ENCODE peak calls at places on chromosomes 11 and 22, in seven cellular contexts. One of them, this sample, is unnamed.

GRCh38 chr11:64858467-64859401 is 14.3 kb upstream of the CDC42BPG start:
- DNase-seq in kidney: peak; percentile 77
- DNase-seq in H1: no peak
- DNase-seq in Karpas-422: no peak
- DNase-seq in neuronal stem cell: no peak
- DNase-seq in MM.1S: no peak
- DNase-seq in HCT116: no peak
- DNase-seq in this sample: no peak

GRCh38 chr11:2177081-2177480 is 5.5 kb upstream of the TH start:
- DNase-seq in kidney: no peak
- DNase-seq in H1: no peak
- DNase-seq in HCT116: no peak
- DNase-seq in MM.1S: no peak
- DNase-seq in Karpas-422: no peak
- DNase-seq in neuronal stem cell: no peak
- DNase-seq in this sample: no peak

GRCh38 chr11:131537196-131537595 is 166.8 kb downstream of the NTM start:
- DNase-seq in Karpas-422: no peak
- DNase-seq in kidney: peak; percentile 58
- DNase-seq in HCT116: no peak
- DNase-seq in MM.1S: peak; percentile 33
- DNase-seq in H1: no peak
- DNase-seq in neuronal stem cell: no peak
- DNase-seq in this sample: no peak

GRCh38 chr22:20021196-20022181 is 579 bp downstream of the TANGO2 start:
- DNase-seq in HCT116: no peak
- DNase-seq in Karpas-422: peak; percentile 57
- DNase-seq in neuronal stem cell: no peak
- DNase-seq in H1: no peak
- DNase-seq in kidney: peak; percentile 83
- DNase-seq in MM.1S: peak; percentile 12
- DNase-seq in this sample: peak; percentile 68

GRCh38 chr11:36162282-36162825 is 126.9 kb downstream of the COMMD9 start:
- DNase-seq in H1: no peak
- DNase-seq in neuronal stem cell: no peak
- DNase-seq in HCT116: no peak
- DNase-seq in Karpas-422: peak; percentile 48
- DNase-seq in kidney: no peak
- DNase-seq in MM.1S: no peak
- DNase-seq in this sample: no peak

GRCh38 chr11:72831521-72832300 is 17.5 kb downstream of the ATG16L2 start:
- DNase-seq in MM.1S: peak; percentile 49
- DNase-seq in H1: peak; percentile 58
- DNase-seq in Karpas-422: peak; percentile 83
- DNase-seq in HCT116: peak; percentile 54
- DNase-seq in kidney: peak; percentile 91
- DNase-seq in neuronal stem cell: peak; percentile 73
- DNase-seq in this sample: peak; percentile 96

GRCh38 chr11:77345621-77346020 is 44.1 kb upstream of the GDPD4 start:
- DNase-seq in Karpas-422: no peak
- DNase-seq in MM.1S: no peak
- DNase-seq in HCT116: no peak
- DNase-seq in H1: no peak
- DNase-seq in kidney: no peak
- DNase-seq in neuronal stem cell: no peak
- DNase-seq in this sample: no peak

GRCh38 chr22:31585161-31585859 is 76.7 kb downstream of the PISD start:
- DNase-seq in H1: no peak
- DNase-seq in HCT116: no peak
- DNase-seq in Karpas-422: no peak
- DNase-seq in MM.1S: no peak
- DNase-seq in kidney: no peak
- DNase-seq in neuronal stem cell: no peak
- DNase-seq in this sample: no peak

GRCh38 chr22:39434243-39434653 is 22.6 kb upstream of the MGAT3 start:
- DNase-seq in kidney: peak; percentile 56
- DNase-seq in H1: no peak
- DNase-seq in Karpas-422: no peak
- DNase-seq in MM.1S: no peak
- DNase-seq in neuronal stem cell: no peak
- DNase-seq in HCT116: no peak
- DNase-seq in this sample: no peak

GRCh38 chr22:40010752-40011145 is 16.0 kb downstream of the FAM83F start:
- DNase-seq in H1: no peak
- DNase-seq in MM.1S: peak; percentile 15
- DNase-seq in HCT116: no peak
- DNase-seq in Karpas-422: no peak
- DNase-seq in neuronal stem cell: no peak
- DNase-seq in kidney: peak; percentile 8
- DNase-seq in this sample: no peak

GRCh38 chr11:130634981-130635473 is 186.6 kb downstream of the ADAMTS15 start:
- DNase-seq in neuronal stem cell: no peak
- DNase-seq in Karpas-422: no peak
- DNase-seq in MM.1S: no peak
- DNase-seq in HCT116: no peak
- DNase-seq in H1: no peak
- DNase-seq in kidney: no peak
- DNase-seq in this sample: peak; percentile 71

GRCh38 chr11:34940026-34940677 is 23.7 kb downstream of the PDHX start:
- DNase-seq in H1: no peak
- DNase-seq in kidney: no peak
- DNase-seq in MM.1S: no peak
- DNase-seq in HCT116: no peak
- DNase-seq in Karpas-422: peak; percentile 54
- DNase-seq in neuronal stem cell: no peak
- DNase-seq in this sample: no peak

GRCh38 chr11:75813622-75814039 is 1.4 kb upstream of the UVRAG start:
- DNase-seq in neuronal stem cell: no peak
- DNase-seq in H1: no peak
- DNase-seq in MM.1S: no peak
- DNase-seq in Karpas-422: no peak
- DNase-seq in HCT116: no peak
- DNase-seq in kidney: no peak
- DNase-seq in this sample: no peak

DNA sequence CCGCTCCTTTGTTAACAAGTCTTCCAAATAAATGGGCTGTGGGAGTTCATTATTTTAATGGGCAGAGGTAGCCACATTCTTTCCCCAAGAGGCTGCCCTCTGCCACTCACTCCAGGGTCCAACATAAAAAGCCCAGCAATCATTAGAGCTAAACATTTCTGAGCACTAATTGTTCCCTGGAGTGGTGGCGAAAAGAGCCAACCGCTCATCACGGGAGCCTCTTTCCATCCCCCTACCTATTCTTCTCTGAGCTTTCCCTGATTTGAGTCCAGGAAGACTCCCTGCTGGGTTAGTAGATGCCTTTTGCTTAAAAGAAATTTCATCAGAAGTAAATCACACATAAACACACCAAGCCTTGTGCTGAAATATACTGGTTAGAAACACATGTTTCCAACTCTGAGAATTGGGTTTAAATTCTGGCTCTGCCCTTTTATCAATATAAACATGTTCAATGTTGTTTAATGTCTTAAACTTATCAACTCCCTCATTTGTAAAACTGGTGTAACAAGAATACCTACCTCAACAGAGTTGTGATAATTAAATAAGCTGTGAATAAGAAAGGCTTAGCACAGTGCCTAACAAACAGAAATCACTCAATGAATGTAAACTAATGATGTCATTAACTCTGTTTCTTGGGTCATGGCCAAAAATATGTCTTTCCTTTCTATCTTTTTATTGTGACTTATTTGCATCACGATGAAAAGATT is at the start of gene OR5A2:
- DNase-seq in Karpas-422: no peak
- DNase-seq in MM.1S: no peak
- DNase-seq in kidney: no peak
- DNase-seq in H1: peak; percentile 34
- DNase-seq in neuronal stem cell: peak; percentile 76
- DNase-seq in HCT116: no peak
- DNase-seq in this sample: peak; percentile 74
- H3K9ac ChIP-seq in Karpas-422: no peak within 1 kb of the TSS
- H3K9ac ChIP-seq in MM.1S: no peak within 1 kb of the TSS
- H3K9ac ChIP-seq in kidney: no peak within 1 kb of the TSS
- H3K9ac ChIP-seq in H1: no peak within 1 kb of the TSS
- H3K9ac ChIP-seq in neuronal stem cell: no peak within 1 kb of the TSS
- H3K9ac ChIP-seq in HCT116: no peak within 1 kb of the TSS
- H3K9ac ChIP-seq in this sample: no peak within 1 kb of the TSS

DNA sequence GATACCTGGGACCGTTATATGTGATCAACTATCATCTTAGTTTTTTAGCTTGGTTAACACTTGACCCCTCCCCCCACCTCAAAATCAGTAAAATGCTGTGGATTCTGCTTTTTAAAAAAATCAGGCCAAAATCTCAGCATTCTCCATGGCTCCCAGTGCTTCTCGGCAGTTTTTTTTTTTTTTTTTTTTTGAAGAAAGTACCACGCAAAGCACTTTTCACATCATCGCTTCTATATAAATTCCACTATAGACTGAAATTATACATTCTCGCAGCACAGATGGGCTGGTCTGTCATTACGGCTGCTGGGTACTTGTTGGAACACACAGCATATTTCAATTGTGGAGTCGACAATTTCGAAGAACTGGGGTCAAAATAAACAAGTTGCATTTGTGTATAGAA is 67.7 kb upstream of the PPARA start:
- DNase-seq in HCT116: no peak
- DNase-seq in MM.1S: no peak
- DNase-seq in Karpas-422: no peak
- DNase-seq in H1: no peak
- DNase-seq in kidney: no peak
- DNase-seq in neuronal stem cell: no peak
- DNase-seq in this sample: no peak
- H3K4me3 ChIP-seq in HCT116: no peak overlapping the region
- H3K4me3 ChIP-seq in MM.1S: no peak overlapping the region
- H3K4me3 ChIP-seq in Karpas-422: no peak overlapping the region
- H3K4me3 ChIP-seq in H1: no peak overlapping the region
- H3K4me3 ChIP-seq in kidney: no peak overlapping the region
- H3K4me3 ChIP-seq in neuronal stem cell: no peak overlapping the region
- H3K4me3 ChIP-seq in this sample: no peak overlapping the region

DNA sequence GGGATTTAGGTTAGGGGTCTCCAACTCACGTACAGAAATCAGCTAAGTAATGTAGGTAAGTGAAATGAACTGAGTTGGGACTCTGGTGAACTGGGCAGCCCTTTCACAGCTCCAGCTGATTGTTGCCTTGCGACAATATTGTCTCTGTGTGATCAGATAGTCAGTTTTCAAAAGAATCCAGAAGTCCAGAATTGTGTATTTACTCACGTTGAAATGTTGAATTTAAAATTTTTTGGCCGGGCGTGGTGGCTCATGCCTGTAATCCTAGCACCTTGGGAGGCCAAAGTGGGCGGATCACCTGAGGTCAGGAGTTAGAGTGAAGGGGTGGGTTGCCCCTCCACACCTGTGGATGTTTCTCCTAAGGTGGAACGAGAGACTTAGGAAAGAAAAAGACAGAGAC is 18.8 kb upstream of the WDR74 start:
- DNase-seq in neuronal stem cell: no peak
- DNase-seq in H1: no peak
- DNase-seq in MM.1S: no peak
- DNase-seq in Karpas-422: no peak
- DNase-seq in HCT116: no peak
- DNase-seq in kidney: peak; percentile 24
- DNase-seq in this sample: no peak
- H3K9ac ChIP-seq in neuronal stem cell: no peak overlapping the region
- H3K9ac ChIP-seq in H1: peak overlapping the region; percentile 82
- H3K9ac ChIP-seq in MM.1S: no peak overlapping the region
- H3K9ac ChIP-seq in Karpas-422: peak overlapping the region; percentile 91
- H3K9ac ChIP-seq in HCT116: peak overlapping the region; percentile 94
- H3K9ac ChIP-seq in kidney: no peak overlapping the region
- H3K9ac ChIP-seq in this sample: peak overlapping the region; percentile 100

GRCh38 chr11:57651408-57651807 is 1.7 kb upstream of the YPEL4 start:
- DNase-seq in neuronal stem cell: no peak
- DNase-seq in H1: no peak
- DNase-seq in HCT116: no peak
- DNase-seq in kidney: no peak
- DNase-seq in Karpas-422: no peak
- DNase-seq in MM.1S: no peak
- DNase-seq in this sample: no peak
- H3K4me3 ChIP-seq in neuronal stem cell: no peak overlapping the region
- H3K4me3 ChIP-seq in H1: no peak overlapping the region
- H3K4me3 ChIP-seq in HCT116: no peak overlapping the region
- H3K4me3 ChIP-seq in kidney: no peak overlapping the region
- H3K4me3 ChIP-seq in Karpas-422: no peak overlapping the region
- H3K4me3 ChIP-seq in MM.1S: no peak overlapping the region
- H3K4me3 ChIP-seq in this sample: no peak overlapping the region

GRCh38 chr11:125083312-125084056 is 20.4 kb downstream of the SLC37A2 start:
- DNase-seq in H1: no peak
- DNase-seq in HCT116: no peak
- DNase-seq in kidney: no peak
- DNase-seq in MM.1S: no peak
- DNase-seq in neuronal stem cell: no peak
- DNase-seq in Karpas-422: no peak
- DNase-seq in this sample: peak; percentile 29
- H3K9ac ChIP-seq in H1: no peak overlapping the region
- H3K9ac ChIP-seq in HCT116: peak overlapping the region; percentile 45
- H3K9ac ChIP-seq in kidney: no peak overlapping the region
- H3K9ac ChIP-seq in MM.1S: no peak overlapping the region
- H3K9ac ChIP-seq in neuronal stem cell: peak overlapping the region; percentile 63
- H3K9ac ChIP-seq in Karpas-422: no peak overlapping the region
- H3K9ac ChIP-seq in this sample: no peak overlapping the region

DNA sequence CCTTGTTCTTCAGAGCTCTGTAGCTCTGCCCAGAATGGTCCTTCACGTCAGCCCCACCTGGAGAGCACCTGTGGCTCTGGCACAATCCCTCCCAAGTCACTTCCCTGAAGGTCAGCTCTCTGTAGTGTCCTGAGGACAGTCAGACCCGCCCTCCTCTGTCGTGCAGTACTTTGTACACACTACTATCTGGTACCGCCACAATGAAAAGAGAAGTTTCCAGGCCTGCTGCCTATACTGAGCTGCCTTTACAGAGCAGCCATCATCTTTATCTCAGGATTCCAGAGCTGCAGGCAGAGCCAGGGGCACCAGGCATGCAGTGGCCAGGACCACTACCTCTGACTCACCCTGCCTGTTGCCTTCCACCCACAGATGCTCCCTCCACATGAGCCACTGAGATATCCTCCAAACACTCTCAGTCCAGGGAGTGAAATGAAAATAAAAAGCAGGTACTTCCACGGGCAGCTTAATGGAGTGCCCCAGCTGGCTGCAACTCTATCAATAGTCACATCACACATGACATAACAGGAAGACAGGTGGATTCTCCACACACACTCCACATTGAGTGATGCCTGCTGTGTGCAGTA is 7.3 kb downstream of the PACSIN2 start:
- DNase-seq in HCT116: no peak
- DNase-seq in neuronal stem cell: no peak
- DNase-seq in H1: no peak
- DNase-seq in Karpas-422: no peak
- DNase-seq in kidney: peak; percentile 35
- DNase-seq in MM.1S: no peak
- DNase-seq in this sample: peak; percentile 51
- H3K4me3 ChIP-seq in HCT116: no peak overlapping the region
- H3K4me3 ChIP-seq in neuronal stem cell: no peak overlapping the region
- H3K4me3 ChIP-seq in H1: no peak overlapping the region
- H3K4me3 ChIP-seq in Karpas-422: no peak overlapping the region
- H3K4me3 ChIP-seq in kidney: no peak overlapping the region
- H3K4me3 ChIP-seq in MM.1S: no peak overlapping the region
- H3K4me3 ChIP-seq in this sample: no peak overlapping the region

GRCh38 chr11:86740628-86741488 is 59.5 kb upstream of the PRSS23 start:
- DNase-seq in Karpas-422: no peak
- DNase-seq in neuronal stem cell: peak; percentile 49
- DNase-seq in HCT116: peak; percentile 89
- DNase-seq in MM.1S: no peak
- DNase-seq in kidney: no peak
- DNase-seq in H1: peak; percentile 58
- DNase-seq in this sample: peak; percentile 89
- H3K9ac ChIP-seq in Karpas-422: no peak overlapping the region
- H3K9ac ChIP-seq in neuronal stem cell: no peak overlapping the region
- H3K9ac ChIP-seq in HCT116: peak overlapping the region; percentile 53
- H3K9ac ChIP-seq in MM.1S: no peak overlapping the region
- H3K9ac ChIP-seq in kidney: no peak overlapping the region
- H3K9ac ChIP-seq in H1: no peak overlapping the region
- H3K9ac ChIP-seq in this sample: peak overlapping the region; percentile 24